ENCODE peak calls at places on chromosomes 16 and 17, in nine cellular contexts. H, O, M, Q, Y, F, R, B and Z are unnamed samples.

GRCh38 chr16:31886227-31886626 is 12.6 kb downstream of the ZNF267 start:
- DNase-seq in M (no peak), Q (no peak), H (no peak), O (no peak), B (no peak), Y (no peak), F (no peak), R (no peak), Z (no peak)

GRCh38 chr16:69610356-69610755 is 44.6 kb downstream of the NFAT5 start:
- DNase-seq in Y (no peak), F (no peak), O (no peak), M (no peak), Q (no peak), R (no peak), B (no peak), H (no peak), Z (peak)

GRCh38 chr16:65413861-65414260 is 292.0 kb upstream of the CDH11 start:
- DNase-seq in M (no peak), H (no peak), R (no peak), O (no peak), B (no peak), Q (no peak), F (no peak), Y (no peak), Z (no peak)

GRCh38 chr16:87054856-87055255 is 262.3 kb downstream of the C16orf95 start:
- DNase-seq in H (no peak), F (no peak), B (no peak), Q (no peak), Y (no peak), O (no peak), M (no peak), R (no peak), Z (no peak)

GRCh38 chr16:11170201-11170600 is 85.8 kb downstream of the SOCS1 start:
- DNase-seq in Y (no peak), O (no peak), F (no peak), B (no peak), M (no peak), R (no peak), Q (no peak), H (no peak), Z (no peak)

GRCh38 chr16:70159355-70160348 is 13.9 kb upstream of the CLEC18C start:
- DNase-seq in O (no peak), Q (no peak), F (no peak), R (no peak), H (no peak), M (peak), Y (peak), B (no peak), Z (no peak)

GRCh38 chr16:22264786-22265185 is 32.4 kb upstream of the POLR3E start:
- DNase-seq in R (no peak), Q (no peak), Y (no peak), F (no peak), M (no peak), O (no peak), H (peak), B (no peak), Z (no peak)

GRCh38 chr17:79946352-79947231 is 89.1 kb downstream of the TBC1D16 start:
- DNase-seq in H (no peak), M (no peak), B (no peak), Y (no peak), R (no peak), Q (peak), F (no peak), O (no peak), Z (no peak)

GRCh38 chr16:8486985-8487384 is 103.3 kb downstream of the TMEM114 start:
- DNase-seq in R (no peak), M (no peak), B (no peak), H (no peak), Q (no peak), O (no peak), F (no peak), Y (no peak), Z (no peak)

GRCh38 chr17:47895254-47895855 is 681 bp upstream of the SP2 start:
- DNase-seq in H (peak), O (no peak), Q (no peak), B (no peak), R (no peak), Y (no peak), F (no peak), M (no peak), Z (peak)

GRCh38 chr17:28728364-28729200 is at the start of gene NEK8:
- DNase-seq in R (peak), F (peak), Y (peak), B (peak), Q (peak), O (peak), H (peak), M (peak), Z (peak)

GRCh38 chr17:81927145-81927652 is 336 bp downstream of the MAFG start:
- DNase-seq in H (no peak), F (no peak), R (no peak), Q (no peak), Y (no peak), B (no peak), M (peak), O (no peak), Z (no peak)

GRCh38 chr17:41792835-41793748 is 6.6 kb upstream of the JUP start:
- DNase-seq in F (no peak), B (no peak), Q (no peak), Y (no peak), M (peak), O (peak), H (peak), R (peak), Z (peak)